ENCODE peak calls at places on chromosomes 4 and X, in ten cellular contexts. One of them, this sample, is unnamed.

GRCh38 chr4:70654605-70655011 is 11.7 kb downstream of the JCHAIN start:
- DNase-seq in A549: no peak
- DNase-seq in psoas muscle: no peak
- DNase-seq in hepatocyte: no peak
- DNase-seq in fibroblast of lung: peak; percentile 11
- DNase-seq in astrocyte of the cerebellum: no peak
- DNase-seq in retinal pigment epithelial cell: no peak
- DNase-seq in endodermal cell: no peak
- DNase-seq in lower lobe of right lung: no peak
- DNase-seq in IMR-90: peak; percentile 55
- DNase-seq in this sample: no peak

GRCh38 chr4:1721666-1722550 is 587 bp downstream of the TACC3 start:
- DNase-seq in hepatocyte: no peak
- DNase-seq in retinal pigment epithelial cell: no peak
- DNase-seq in IMR-90: no peak
- DNase-seq in fibroblast of lung: no peak
- DNase-seq in lower lobe of right lung: peak; percentile 51
- DNase-seq in astrocyte of the cerebellum: no peak
- DNase-seq in A549: no peak
- DNase-seq in psoas muscle: no peak
- DNase-seq in endodermal cell: peak; percentile 58
- DNase-seq in this sample: no peak

GRCh38 chr4:184857446-184858121 is 31.8 kb upstream of the ACSL1 start:
- DNase-seq in retinal pigment epithelial cell: no peak
- DNase-seq in IMR-90: no peak
- DNase-seq in fibroblast of lung: no peak
- DNase-seq in hepatocyte: no peak
- DNase-seq in endodermal cell: no peak
- DNase-seq in astrocyte of the cerebellum: no peak
- DNase-seq in A549: no peak
- DNase-seq in lower lobe of right lung: no peak
- DNase-seq in psoas muscle: no peak
- DNase-seq in this sample: no peak

GRCh38 chrX:38694394-38694793 is 106.9 kb upstream of the MID1IP1 start:
- DNase-seq in retinal pigment epithelial cell: no peak
- DNase-seq in A549: no peak
- DNase-seq in lower lobe of right lung: no peak
- DNase-seq in IMR-90: no peak
- DNase-seq in endodermal cell: no peak
- DNase-seq in psoas muscle: no peak
- DNase-seq in fibroblast of lung: peak; percentile 13
- DNase-seq in astrocyte of the cerebellum: no peak
- DNase-seq in hepatocyte: no peak
- DNase-seq in this sample: no peak

GRCh38 chrX:141791856-141792255 is 46.3 kb upstream of the MAGEC3 start:
- DNase-seq in endodermal cell: no peak
- DNase-seq in hepatocyte: no peak
- DNase-seq in IMR-90: no peak
- DNase-seq in fibroblast of lung: peak; percentile 21
- DNase-seq in astrocyte of the cerebellum: no peak
- DNase-seq in lower lobe of right lung: no peak
- DNase-seq in retinal pigment epithelial cell: no peak
- DNase-seq in psoas muscle: no peak
- DNase-seq in A549: no peak
- DNase-seq in this sample: no peak

GRCh38 chrX:150767475-150768131 is 74.4 kb downstream of the MTMR1 start:
- DNase-seq in fibroblast of lung: peak; percentile 79
- DNase-seq in A549: no peak
- DNase-seq in astrocyte of the cerebellum: peak; percentile 57
- DNase-seq in hepatocyte: peak; percentile 56
- DNase-seq in endodermal cell: peak; percentile 33
- DNase-seq in psoas muscle: no peak
- DNase-seq in IMR-90: peak; percentile 92
- DNase-seq in retinal pigment epithelial cell: peak; percentile 50
- DNase-seq in lower lobe of right lung: no peak
- DNase-seq in this sample: peak; percentile 44

GRCh38 chr4:52106701-52107100 is 55.6 kb downstream of the SPATA18 start:
- DNase-seq in IMR-90: no peak
- DNase-seq in retinal pigment epithelial cell: no peak
- DNase-seq in endodermal cell: no peak
- DNase-seq in A549: no peak
- DNase-seq in astrocyte of the cerebellum: no peak
- DNase-seq in fibroblast of lung: peak; percentile 11
- DNase-seq in psoas muscle: no peak
- DNase-seq in lower lobe of right lung: no peak
- DNase-seq in hepatocyte: peak; percentile 35
- DNase-seq in this sample: no peak

GRCh38 chr4:184961693-184962092 is 56.6 kb upstream of the HELT start:
- DNase-seq in lower lobe of right lung: no peak
- DNase-seq in astrocyte of the cerebellum: no peak
- DNase-seq in fibroblast of lung: no peak
- DNase-seq in retinal pigment epithelial cell: no peak
- DNase-seq in endodermal cell: no peak
- DNase-seq in psoas muscle: no peak
- DNase-seq in A549: no peak
- DNase-seq in hepatocyte: no peak
- DNase-seq in IMR-90: no peak
- DNase-seq in this sample: no peak

GRCh38 chr4:139027771-139028170 is 12.2 kb downstream of the NOCT start:
- DNase-seq in lower lobe of right lung: no peak
- DNase-seq in astrocyte of the cerebellum: no peak
- DNase-seq in hepatocyte: no peak
- DNase-seq in psoas muscle: no peak
- DNase-seq in fibroblast of lung: peak; percentile 57
- DNase-seq in endodermal cell: no peak
- DNase-seq in IMR-90: peak; percentile 70
- DNase-seq in retinal pigment epithelial cell: no peak
- DNase-seq in A549: no peak
- DNase-seq in this sample: no peak

GRCh38 chr4:2685541-2685940 is 70.6 kb downstream of the TNIP2 start:
- DNase-seq in psoas muscle: no peak
- DNase-seq in astrocyte of the cerebellum: no peak
- DNase-seq in endodermal cell: no peak
- DNase-seq in retinal pigment epithelial cell: no peak
- DNase-seq in lower lobe of right lung: no peak
- DNase-seq in A549: no peak
- DNase-seq in IMR-90: peak; percentile 66
- DNase-seq in hepatocyte: no peak
- DNase-seq in fibroblast of lung: peak; percentile 35
- DNase-seq in this sample: no peak

GRCh38 chr4:140150886-140151699 is 2.9 kb downstream of the MAML3 start:
- DNase-seq in lower lobe of right lung: peak; percentile 90
- DNase-seq in A549: peak; percentile 55
- DNase-seq in astrocyte of the cerebellum: peak; percentile 90
- DNase-seq in endodermal cell: peak; percentile 95
- DNase-seq in psoas muscle: peak; percentile 88
- DNase-seq in fibroblast of lung: peak; percentile 97
- DNase-seq in IMR-90: peak; percentile 97
- DNase-seq in hepatocyte: peak; percentile 93
- DNase-seq in retinal pigment epithelial cell: peak; percentile 56
- DNase-seq in this sample: no peak

GRCh38 chrX:10049246-10049645 is 82.1 kb downstream of the CLDN34 start:
- DNase-seq in endodermal cell: no peak
- DNase-seq in psoas muscle: no peak
- DNase-seq in lower lobe of right lung: no peak
- DNase-seq in IMR-90: peak; percentile 4
- DNase-seq in retinal pigment epithelial cell: no peak
- DNase-seq in hepatocyte: no peak
- DNase-seq in A549: no peak
- DNase-seq in astrocyte of the cerebellum: no peak
- DNase-seq in fibroblast of lung: no peak
- DNase-seq in this sample: no peak

GRCh38 chr4:182478475-182478874 is 235.3 kb downstream of the TENM3 start:
- DNase-seq in lower lobe of right lung: no peak
- DNase-seq in astrocyte of the cerebellum: peak; percentile 31
- DNase-seq in A549: peak; percentile 20
- DNase-seq in IMR-90: peak; percentile 59
- DNase-seq in hepatocyte: peak; percentile 70
- DNase-seq in psoas muscle: no peak
- DNase-seq in retinal pigment epithelial cell: peak; percentile 3
- DNase-seq in endodermal cell: no peak
- DNase-seq in fibroblast of lung: peak; percentile 73
- DNase-seq in this sample: no peak
- TF ChIP-seq CTCF in lower lobe of right lung: peak; percentile 68
- TF ChIP-seq CTCF in astrocyte of the cerebellum: peak; percentile 58
- TF ChIP-seq CTCF in A549: peak; percentile 55
- TF ChIP-seq CTCF in IMR-90: peak; percentile 58
- TF ChIP-seq CTCF in hepatocyte: peak; percentile 85
- TF ChIP-seq CTCF in psoas muscle: peak; percentile 74
- TF ChIP-seq CTCF in retinal pigment epithelial cell: peak; percentile 62
- TF ChIP-seq CTCF in endodermal cell: peak; percentile 87
- TF ChIP-seq CTCF in fibroblast of lung: peak; percentile 61
- TF ChIP-seq CTCF in this sample: peak; percentile 18

DNA sequence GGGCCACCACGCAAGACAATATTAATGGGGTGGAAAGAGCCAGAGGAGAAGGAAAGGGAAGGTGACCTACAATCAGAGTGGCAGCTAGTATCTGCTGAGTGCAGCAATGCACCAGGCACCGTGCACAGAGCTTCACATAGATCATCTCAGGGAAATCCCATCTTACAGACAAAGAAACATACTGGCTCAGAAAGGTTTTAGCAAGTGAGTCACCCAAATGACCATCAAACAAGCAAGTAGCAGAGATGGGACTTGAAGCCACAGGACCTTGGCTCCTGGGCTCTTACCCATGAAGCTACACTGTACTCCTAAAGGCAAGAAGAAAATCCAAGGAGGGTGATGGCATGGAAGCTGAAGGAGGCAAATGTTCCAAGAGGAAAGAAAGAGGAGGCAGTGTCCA is 6.8 kb downstream of the ANXA5 start:
- DNase-seq in fibroblast of lung: peak; percentile 43
- DNase-seq in lower lobe of right lung: no peak
- DNase-seq in endodermal cell: no peak
- DNase-seq in A549: no peak
- DNase-seq in hepatocyte: no peak
- DNase-seq in psoas muscle: no peak
- DNase-seq in IMR-90: peak; percentile 86
- DNase-seq in astrocyte of the cerebellum: no peak
- DNase-seq in retinal pigment epithelial cell: no peak
- DNase-seq in this sample: no peak
- H3K4me3 ChIP-seq in fibroblast of lung: peak overlapping the region; percentile 36
- H3K4me3 ChIP-seq in lower lobe of right lung: no peak overlapping the region
- H3K4me3 ChIP-seq in endodermal cell: no peak overlapping the region
- H3K4me3 ChIP-seq in A549: peak overlapping the region; percentile 8
- H3K4me3 ChIP-seq in hepatocyte: no peak overlapping the region
- H3K4me3 ChIP-seq in psoas muscle: no peak overlapping the region
- H3K4me3 ChIP-seq in IMR-90: no peak overlapping the region
- H3K4me3 ChIP-seq in astrocyte of the cerebellum: peak overlapping the region; percentile 16
- H3K4me3 ChIP-seq in retinal pigment epithelial cell: peak overlapping the region; percentile 16
- H3K4me3 ChIP-seq in this sample: no peak overlapping the region

GRCh38 chr4:163113921-163114703 is 52.6 kb downstream of the NAF1 start:
- DNase-seq in IMR-90: no peak
- DNase-seq in astrocyte of the cerebellum: peak; percentile 20
- DNase-seq in lower lobe of right lung: no peak
- DNase-seq in hepatocyte: no peak
- DNase-seq in fibroblast of lung: no peak
- DNase-seq in psoas muscle: no peak
- DNase-seq in retinal pigment epithelial cell: no peak
- DNase-seq in endodermal cell: no peak
- DNase-seq in A549: no peak
- DNase-seq in this sample: no peak

GRCh38 chr4:163109967-163110366 is 56.7 kb downstream of the NAF1 start:
- DNase-seq in lower lobe of right lung: no peak
- DNase-seq in retinal pigment epithelial cell: no peak
- DNase-seq in A549: no peak
- DNase-seq in psoas muscle: no peak
- DNase-seq in endodermal cell: no peak
- DNase-seq in astrocyte of the cerebellum: no peak
- DNase-seq in IMR-90: no peak
- DNase-seq in fibroblast of lung: no peak
- DNase-seq in hepatocyte: no peak
- DNase-seq in this sample: no peak

GRCh38 chr4:163110442-163110841 is 56.2 kb downstream of the NAF1 start:
- DNase-seq in hepatocyte: no peak
- DNase-seq in IMR-90: no peak
- DNase-seq in lower lobe of right lung: no peak
- DNase-seq in A549: no peak
- DNase-seq in astrocyte of the cerebellum: no peak
- DNase-seq in retinal pigment epithelial cell: no peak
- DNase-seq in fibroblast of lung: no peak
- DNase-seq in endodermal cell: no peak
- DNase-seq in psoas muscle: no peak
- DNase-seq in this sample: no peak

GRCh38 chr4:163108614-163109013 is 58.1 kb downstream of the NAF1 start:
- DNase-seq in fibroblast of lung: no peak
- DNase-seq in IMR-90: no peak
- DNase-seq in psoas muscle: no peak
- DNase-seq in hepatocyte: no peak
- DNase-seq in retinal pigment epithelial cell: no peak
- DNase-seq in A549: no peak
- DNase-seq in lower lobe of right lung: no peak
- DNase-seq in endodermal cell: no peak
- DNase-seq in astrocyte of the cerebellum: no peak
- DNase-seq in this sample: no peak

DNA sequence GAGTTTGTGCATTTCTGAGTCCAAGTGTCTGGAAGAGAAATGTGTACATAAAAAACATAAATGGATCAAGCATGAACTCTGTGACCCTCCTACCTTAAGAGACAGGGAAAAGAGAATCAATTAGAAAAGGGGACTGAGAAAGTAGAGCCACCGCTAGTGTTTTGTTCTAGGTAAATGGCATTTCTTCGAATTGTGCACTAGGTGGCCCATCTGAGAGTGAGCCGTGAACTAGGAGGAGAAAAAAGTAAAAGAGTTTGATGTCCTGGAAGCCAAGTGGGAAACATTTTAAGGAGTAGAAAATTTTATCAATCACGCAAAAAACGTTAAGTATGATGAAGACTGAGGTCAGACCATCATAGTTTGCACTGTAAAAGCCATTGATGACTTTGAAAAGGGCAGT is 55.1 kb downstream of the NAF1 start:
- DNase-seq in endodermal cell: no peak
- DNase-seq in fibroblast of lung: peak; percentile 11
- DNase-seq in hepatocyte: peak; percentile 27
- DNase-seq in lower lobe of right lung: no peak
- DNase-seq in retinal pigment epithelial cell: peak; percentile 4
- DNase-seq in psoas muscle: no peak
- DNase-seq in IMR-90: peak; percentile 26
- DNase-seq in A549: no peak
- DNase-seq in astrocyte of the cerebellum: no peak
- DNase-seq in this sample: no peak
- TF ChIP-seq CTCF in endodermal cell: peak; percentile 77
- TF ChIP-seq CTCF in fibroblast of lung: peak; percentile 26
- TF ChIP-seq CTCF in hepatocyte: peak; percentile 41
- TF ChIP-seq CTCF in lower lobe of right lung: no peak
- TF ChIP-seq CTCF in retinal pigment epithelial cell: peak; percentile 59
- TF ChIP-seq CTCF in psoas muscle: no peak
- TF ChIP-seq CTCF in IMR-90: peak; percentile 40
- TF ChIP-seq CTCF in A549: no peak
- TF ChIP-seq CTCF in astrocyte of the cerebellum: peak; percentile 37
- TF ChIP-seq CTCF in this sample: peak; percentile 30

DNA sequence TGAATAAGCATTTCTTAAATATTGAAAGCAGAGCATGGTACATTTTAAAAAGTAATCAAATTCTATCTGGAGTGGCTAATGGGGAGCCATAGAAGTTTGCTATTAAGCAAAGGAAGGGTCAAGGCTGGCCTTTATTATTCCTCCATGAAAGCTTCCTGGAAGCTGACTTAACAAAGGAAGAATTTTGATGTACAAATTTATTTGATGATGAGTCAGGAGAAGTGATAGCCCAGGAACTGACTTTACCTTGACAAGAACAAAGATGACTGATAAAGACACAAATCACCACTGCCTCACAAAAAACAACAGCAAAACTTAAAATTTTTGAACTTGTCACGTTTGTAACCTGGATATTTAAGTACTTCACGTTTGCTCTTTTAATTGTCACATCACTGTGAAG is 872.1 kb downstream of the PCDH7 start:
- DNase-seq in hepatocyte: no peak
- DNase-seq in psoas muscle: no peak
- DNase-seq in endodermal cell: no peak
- DNase-seq in IMR-90: no peak
- DNase-seq in fibroblast of lung: no peak
- DNase-seq in astrocyte of the cerebellum: no peak
- DNase-seq in A549: no peak
- DNase-seq in lower lobe of right lung: no peak
- DNase-seq in retinal pigment epithelial cell: no peak
- DNase-seq in this sample: no peak
- H3K4me3 ChIP-seq in hepatocyte: no peak overlapping the region
- H3K4me3 ChIP-seq in psoas muscle: no peak overlapping the region
- H3K4me3 ChIP-seq in endodermal cell: no peak overlapping the region
- H3K4me3 ChIP-seq in IMR-90: no peak overlapping the region
- H3K4me3 ChIP-seq in fibroblast of lung: no peak overlapping the region
- H3K4me3 ChIP-seq in astrocyte of the cerebellum: no peak overlapping the region
- H3K4me3 ChIP-seq in A549: no peak overlapping the region
- H3K4me3 ChIP-seq in lower lobe of right lung: no peak overlapping the region
- H3K4me3 ChIP-seq in retinal pigment epithelial cell: no peak overlapping the region
- H3K4me3 ChIP-seq in this sample: no peak overlapping the region

This sample was measured in AG04449.